ENCODE peak calls at places on chromosomes 6 and 20, in four cellular contexts. One of them, this sample, is unnamed.

GRCh38 chr20:22999756-23000155 is 35.4 kb upstream of the SSTR4 start:
- DNase-seq in HFFc6: peak; percentile 22
- DNase-seq in kidney: no peak
- DNase-seq in A549: peak; percentile 84
- DNase-seq in this sample: no peak

GRCh38 chr20:51484141-51484815 is 58.2 kb downstream of the NFATC2 start:
- DNase-seq in HFFc6: no peak
- DNase-seq in kidney: no peak
- DNase-seq in A549: no peak
- DNase-seq in this sample: no peak

GRCh38 chr6:145119091-145119490 is 616.2 kb downstream of the EPM2A start:
- DNase-seq in HFFc6: no peak
- DNase-seq in kidney: no peak
- DNase-seq in A549: no peak
- DNase-seq in this sample: no peak

GRCh38 chr6:8499540-8499939 is 64.2 kb upstream of the SLC35B3 start:
- DNase-seq in HFFc6: no peak
- DNase-seq in kidney: no peak
- DNase-seq in A549: peak; percentile 3
- DNase-seq in this sample: no peak

GRCh38 chr6:166441641-166442078 is 58.9 kb upstream of the MPC1 start:
- DNase-seq in HFFc6: no peak
- DNase-seq in kidney: peak; percentile 48
- DNase-seq in A549: no peak
- DNase-seq in this sample: no peak

GRCh38 chr20:59676126-59676876 is 72.0 kb downstream of the PHACTR3 start:
- DNase-seq in HFFc6: no peak
- DNase-seq in kidney: no peak
- DNase-seq in A549: no peak
- DNase-seq in this sample: no peak

GRCh38 chr6:6851059-6851658 is 256.6 kb upstream of the RREB1 start:
- DNase-seq in HFFc6: peak; percentile 96
- DNase-seq in kidney: peak; percentile 72
- DNase-seq in A549: peak; percentile 82
- DNase-seq in this sample: no peak

GRCh38 chr6:46996860-46997641 is 45.1 kb downstream of the ADGRF1 start:
- DNase-seq in HFFc6: no peak
- DNase-seq in kidney: no peak
- DNase-seq in A549: no peak
- DNase-seq in this sample: no peak

GRCh38 chr6:93678841-93679454 is 259.6 kb upstream of the EPHA7 start:
- DNase-seq in HFFc6: no peak
- DNase-seq in kidney: no peak
- DNase-seq in A549: no peak
- DNase-seq in this sample: peak; percentile 2

GRCh38 chr6:106064766-106065165 is 21.4 kb upstream of the PRDM1 start:
- DNase-seq in HFFc6: peak; percentile 36
- DNase-seq in kidney: no peak
- DNase-seq in A549: no peak
- DNase-seq in this sample: no peak

GRCh38 chr6:154696661-154697060 is 36.6 kb upstream of the SCAF8 start:
- DNase-seq in HFFc6: no peak
- DNase-seq in kidney: no peak
- DNase-seq in A549: no peak
- DNase-seq in this sample: no peak

GRCh38 chr6:152897807-152898399 is 84.9 kb downstream of the FBXO5 start:
- DNase-seq in HFFc6: peak; percentile 62
- DNase-seq in kidney: peak; percentile 73
- DNase-seq in A549: peak; percentile 51
- DNase-seq in this sample: peak; percentile 58

GRCh38 chr6:159169193-159169555 is at the start of gene FNDC1:
- DNase-seq in HFFc6: no peak
- DNase-seq in kidney: peak; percentile 79
- DNase-seq in A549: peak; percentile 2
- DNase-seq in this sample: no peak

GRCh38 chr6:38244873-38245272 is 394.9 kb downstream of the BTBD9 start:
- DNase-seq in HFFc6: no peak
- DNase-seq in kidney: no peak
- DNase-seq in A549: no peak
- DNase-seq in this sample: no peak

GRCh38 chr6:659716-660581 is 3.0 kb upstream of the HUS1B start:
- DNase-seq in HFFc6: no peak
- DNase-seq in kidney: no peak
- DNase-seq in A549: no peak
- DNase-seq in this sample: peak; percentile 11

GRCh38 chr20:44540834-44541233 is 19.0 kb upstream of the SERINC3 start:
- DNase-seq in HFFc6: peak; percentile 42
- DNase-seq in kidney: no peak
- DNase-seq in A549: no peak
- DNase-seq in this sample: no peak

GRCh38 chr6:105620878-105621277 is 218.0 kb upstream of the PREP start:
- DNase-seq in HFFc6: no peak
- DNase-seq in kidney: no peak
- DNase-seq in A549: no peak
- DNase-seq in this sample: no peak

GRCh38 chr6:158752613-158753012 is 66.6 kb downstream of the EZR start:
- DNase-seq in HFFc6: no peak
- DNase-seq in kidney: no peak
- DNase-seq in A549: no peak
- DNase-seq in this sample: no peak

GRCh38 chr20:43767686-43768474 is 41.1 kb upstream of the GTSF1L start:
- DNase-seq in HFFc6: peak; percentile 68
- DNase-seq in kidney: no peak
- DNase-seq in A549: no peak
- DNase-seq in this sample: no peak

GRCh38 chr6:16157909-16158308 is 29.0 kb downstream of the MYLIP start:
- DNase-seq in HFFc6: no peak
- DNase-seq in kidney: no peak
- DNase-seq in A549: no peak
- DNase-seq in this sample: peak; percentile 77

GRCh38 chr20:49360242-49360968 is 82.5 kb upstream of the ZNFX1 start:
- DNase-seq in HFFc6: no peak
- DNase-seq in kidney: no peak
- DNase-seq in A549: no peak
- DNase-seq in this sample: no peak

GRCh38 chr6:152598858-152599537 is 38.2 kb downstream of the SYNE1 start:
- DNase-seq in HFFc6: peak; percentile 8
- DNase-seq in kidney: peak; percentile 67
- DNase-seq in A549: no peak
- DNase-seq in this sample: no peak

GRCh38 chr6:113356139-113356538 is 501.0 kb upstream of the MARCKS start:
- DNase-seq in HFFc6: no peak
- DNase-seq in kidney: no peak
- DNase-seq in A549: peak; percentile 61
- DNase-seq in this sample: no peak

GRCh38 chr6:16654703-16655102 is 106.6 kb downstream of the ATXN1 start:
- DNase-seq in HFFc6: no peak
- DNase-seq in kidney: no peak
- DNase-seq in A549: no peak
- DNase-seq in this sample: no peak

GRCh38 chr6:10322991-10323390 is 91.9 kb downstream of the TFAP2A start:
- DNase-seq in HFFc6: peak; percentile 36
- DNase-seq in kidney: no peak
- DNase-seq in A549: no peak
- DNase-seq in this sample: no peak

GRCh38 chr6:124683507-124683906 is 278.7 kb upstream of the RNF217 start:
- DNase-seq in HFFc6: no peak
- DNase-seq in kidney: no peak
- DNase-seq in A549: no peak
- DNase-seq in this sample: no peak

GRCh38 chr6:110980227-110980626 is 1.6 kb upstream of the RPF2 start:
- DNase-seq in HFFc6: no peak
- DNase-seq in kidney: no peak
- DNase-seq in A549: no peak
- DNase-seq in this sample: no peak

GRCh38 chr20:57033994-57034393 is 232.4 kb downstream of the BMP7 start:
- DNase-seq in HFFc6: peak; percentile 3
- DNase-seq in kidney: no peak
- DNase-seq in A549: no peak
- DNase-seq in this sample: no peak

GRCh38 chr6:133595076-133595868 is 293.6 kb upstream of the TCF21 start:
- DNase-seq in HFFc6: no peak
- DNase-seq in kidney: no peak
- DNase-seq in A549: peak; percentile 67
- DNase-seq in this sample: no peak

GRCh38 chr6:55758156-55758942 is 117.0 kb downstream of the BMP5 start:
- DNase-seq in HFFc6: peak; percentile 73
- DNase-seq in kidney: no peak
- DNase-seq in A549: peak; percentile 57
- DNase-seq in this sample: no peak

GRCh38 chr20:2750343-2751251 is 49.8 kb downstream of the CPXM1 start:
- DNase-seq in HFFc6: peak; percentile 30
- DNase-seq in kidney: peak; percentile 76
- DNase-seq in A549: peak; percentile 71
- DNase-seq in this sample: no peak

GRCh38 chr6:165439928-165440554 is 130.6 kb upstream of the C6orf118 start:
- DNase-seq in HFFc6: peak; percentile 6
- DNase-seq in kidney: no peak
- DNase-seq in A549: peak; percentile 69
- DNase-seq in this sample: peak; percentile 45

GRCh38 chr6:89483111-89483720 is 50.3 kb downstream of the ANKRD6 start:
- DNase-seq in HFFc6: no peak
- DNase-seq in kidney: no peak
- DNase-seq in A549: no peak
- DNase-seq in this sample: no peak

GRCh38 chr6:94127716-94128115 is 708.4 kb upstream of the EPHA7 start:
- DNase-seq in HFFc6: no peak
- DNase-seq in kidney: no peak
- DNase-seq in A549: no peak
- DNase-seq in this sample: no peak

GRCh38 chr6:131980338-131980790 is 29.2 kb upstream of the CCN2 start:
- DNase-seq in HFFc6: no peak
- DNase-seq in kidney: no peak
- DNase-seq in A549: no peak
- DNase-seq in this sample: no peak

GRCh38 chr6:32807020-32807580 is 9.7 kb downstream of the HLA-DOB start:
- DNase-seq in HFFc6: no peak
- DNase-seq in kidney: no peak
- DNase-seq in A549: no peak
- DNase-seq in this sample: no peak

This sample was measured in SK-N-DZ.